ENCODE peak calls at places on chromosomes 3 and 15, in ten cellular contexts. N is HCT116, V is transverse colon, H is H1, G is GM23338, O is SK-N-MC, P is SK-N-SH, Y is stomach, X is GM12892, M is sigmoid colon. Q is an unnamed sample.

GRCh38 chr3:57079221-57079831 is 18.9 kb downstream of the SPATA12 start:
- DNase-seq in N (no peak), V (peak; percentile 48), H (no peak), G (peak; percentile 88), O (no peak), P (peak; percentile 93), Y (peak; percentile 53), X (peak; percentile 42), M (peak; percentile 77), Q (no peak)

GRCh38 chr15:96337354-96337990 is 7.0 kb downstream of the NR2F2 start:
- DNase-seq in N (no peak), V (peak; percentile 11), H (no peak), G (peak; percentile 54), O (no peak), P (no peak), Y (no peak), X (no peak), M (no peak), Q (no peak)

GRCh38 chr15:39331584-39331983 is 249.3 kb upstream of the THBS1 start:
- DNase-seq in N (no peak), V (no peak), H (no peak), G (no peak), O (no peak), P (no peak), Y (no peak), X (no peak), M (no peak), Q (no peak)

GRCh38 chr3:33704891-33705290 is 13.2 kb downstream of the CLASP2 start:
- DNase-seq in N (no peak), V (no peak), H (no peak), G (no peak), O (no peak), P (no peak), Y (no peak), X (no peak), M (no peak), Q (no peak)

GRCh38 chr3:57112206-57112605 is 51.7 kb downstream of the SPATA12 start:
- DNase-seq in N (no peak), V (no peak), H (no peak), G (peak; percentile 75), O (no peak), P (peak; percentile 72), Y (no peak), X (no peak), M (no peak), Q (no peak)

GRCh38 chr15:40320931-40321371 is 2.5 kb upstream of the INAFM2 start:
- DNase-seq in N (peak; percentile 57), V (peak; percentile 65), H (no peak), G (peak; percentile 89), O (peak; percentile 56), P (peak; percentile 78), Y (peak; percentile 66), X (no peak), M (peak; percentile 79), Q (no peak)

GRCh38 chr3:142053244-142053643 is 96.1 kb downstream of the TFDP2 start:
- DNase-seq in N (no peak), V (no peak), H (no peak), G (no peak), O (no peak), P (no peak), Y (no peak), X (no peak), M (no peak), Q (no peak)

GRCh38 chr3:8460815-8461482 is 40.7 kb upstream of the LMCD1 start:
- DNase-seq in N (no peak), V (no peak), H (no peak), G (no peak), O (no peak), P (no peak), Y (no peak), X (no peak), M (no peak), Q (no peak)

GRCh38 chr3:160098261-160098908 is 109.8 kb downstream of the IL12A start:
- DNase-seq in N (no peak), V (no peak), H (no peak), G (no peak), O (no peak), P (no peak), Y (no peak), X (no peak), M (no peak), Q (no peak)

GRCh38 chr3:149659173-149659468 is 1.3 kb upstream of the WWTR1 start:
- DNase-seq in N (no peak), V (no peak), H (no peak), G (no peak), O (no peak), P (no peak), Y (no peak), X (no peak), M (peak; percentile 78), Q (no peak)

GRCh38 chr15:85551221-85551832 is 170.9 kb downstream of the AKAP13 start:
- DNase-seq in N (no peak), V (no peak), H (no peak), G (no peak), O (no peak), P (no peak), Y (no peak), X (no peak), M (no peak), Q (no peak)
- TF ChIP-seq POLR2AphosphoS5 in N (no peak), V (no peak), H (no peak), G (no peak), O (no peak), P (no peak), Y (no peak), X (no peak), M (no peak), Q (no peak)

GRCh38 chr3:63333815-63334214 is 55.7 kb downstream of the SYNPR start:
- DNase-seq in N (no peak), V (no peak), H (no peak), G (peak; percentile 41), O (no peak), P (no peak), Y (no peak), X (no peak), M (no peak), Q (no peak)

GRCh38 chr3:63328386-63328785 is 50.3 kb downstream of the SYNPR start:
- DNase-seq in N (no peak), V (no peak), H (no peak), G (no peak), O (no peak), P (no peak), Y (no peak), X (no peak), M (no peak), Q (no peak)

GRCh38 chr3:63331520-63331919 is 53.4 kb downstream of the SYNPR start:
- DNase-seq in N (no peak), V (no peak), H (no peak), G (no peak), O (no peak), P (no peak), Y (no peak), X (no peak), M (no peak), Q (no peak)
- TF ChIP-seq POLR2AphosphoS5 in N (no peak), V (no peak), H (no peak), G (no peak), O (no peak), P (no peak), Y (no peak), X (no peak), M (no peak), Q (no peak)

DNA sequence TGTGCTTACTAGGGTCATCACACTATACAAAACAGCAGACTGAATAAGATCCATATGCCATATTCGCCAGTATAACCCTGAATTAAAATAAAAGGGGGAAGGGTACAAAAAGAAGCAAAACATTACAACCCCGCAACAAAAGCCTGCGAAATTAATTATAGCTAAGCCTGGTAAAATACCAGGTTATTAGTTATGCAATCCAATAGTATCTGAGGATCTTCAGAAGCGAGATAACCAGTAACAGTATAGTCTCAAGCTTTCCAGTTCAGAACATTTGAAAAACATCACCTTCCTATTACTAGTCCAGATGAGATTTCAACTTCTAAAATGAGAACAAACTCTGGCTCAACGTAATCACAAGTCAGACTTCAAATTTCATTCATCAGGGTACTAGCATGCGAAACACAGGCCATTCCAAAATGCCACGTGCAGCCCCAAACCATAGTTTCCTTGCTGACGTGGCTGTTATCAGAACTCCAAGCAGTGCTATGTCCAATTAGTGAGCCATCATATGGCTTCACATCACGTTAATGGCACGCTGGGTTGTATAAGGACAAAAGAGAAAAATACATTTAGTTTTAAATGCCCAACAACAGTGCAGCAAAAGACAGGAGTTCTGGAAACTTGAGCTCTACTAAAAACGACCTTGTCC is 1.1 kb downstream of the SSR3 start:
- DNase-seq in N (peak; percentile 1), V (no peak), H (no peak), G (peak; percentile 15), O (no peak), P (peak; percentile 13), Y (no peak), X (no peak), M (no peak), Q (no peak)
- TF ChIP-seq POLR2AphosphoS5 in N (no peak), V (no peak), H (peak; percentile 27), G (no peak), O (no peak), P (no peak), Y (no peak), X (no peak), M (no peak), Q (no peak)

GRCh38 chr3:169774186-169774585 is 990 bp downstream of the MYNN start:
- DNase-seq in N (no peak), V (no peak), H (no peak), G (peak; percentile 24), O (no peak), P (no peak), Y (no peak), X (no peak), M (no peak), Q (no peak)

GRCh38 chr3:169769287-169770181 is at the start of gene ACTRT3:
- DNase-seq in N (peak; percentile 35), V (peak; percentile 77), H (peak; percentile 84), G (peak; percentile 85), O (no peak), P (peak; percentile 84), Y (peak; percentile 76), X (peak; percentile 43), M (peak; percentile 79), Q (peak; percentile 89)

GRCh38 chr3:169772951-169773816 is at the start of gene MYNN:
- DNase-seq in N (peak; percentile 73), V (peak; percentile 95), H (peak; percentile 93), G (peak; percentile 94), O (no peak), P (peak; percentile 85), Y (peak; percentile 94), X (peak; percentile 62), M (peak; percentile 96), Q (peak; percentile 96)

GRCh38 chr3:169771651-169772529 is 1.3 kb upstream of the MYNN start:
- DNase-seq in N (peak; percentile 65), V (peak; percentile 48), H (peak; percentile 71), G (peak; percentile 78), O (peak; percentile 97), P (peak; percentile 65), Y (peak; percentile 46), X (no peak), M (peak; percentile 69), Q (no peak)

DNA sequence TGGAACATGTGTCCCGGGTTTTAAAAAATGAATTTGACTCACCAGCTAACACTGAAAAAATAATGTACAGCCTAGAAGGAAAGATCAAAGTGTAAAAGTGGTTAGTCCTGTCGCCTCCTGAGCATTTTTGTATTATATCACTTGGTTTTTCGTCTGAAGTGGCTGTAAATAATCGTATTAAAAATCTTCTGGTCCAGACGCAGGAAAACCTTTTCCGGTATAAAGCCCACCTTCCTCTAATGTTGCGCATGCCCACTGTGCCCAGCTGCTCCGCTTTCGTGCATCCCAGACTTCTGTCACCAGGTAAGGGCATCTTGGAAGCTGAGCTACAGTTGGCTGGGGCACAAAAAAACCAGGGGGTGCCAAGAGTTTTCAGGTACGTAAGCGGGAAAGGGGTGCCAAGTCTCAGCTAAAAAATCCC is 656 bp upstream of the MYNN start:
- DNase-seq in N (peak; percentile 75), V (peak; percentile 78), H (no peak), G (peak; percentile 79), O (peak; percentile 88), P (peak; percentile 78), Y (peak; percentile 76), X (no peak), M (peak; percentile 91), Q (no peak)
- TF ChIP-seq POLR2AphosphoS5 in N (no peak), V (no peak), H (no peak), G (no peak), O (peak; percentile 36), P (peak; percentile 20), Y (peak; percentile 22), X (no peak), M (no peak), Q (no peak)